ENCODE peak calls at places on chromosomes 1 and 21, in four cellular contexts. M is left lung, V is cardiac muscle cell, F is fibroblast of pulmonary artery. Q is an unnamed sample.

GRCh38 chr1:158003409-158003805 is 10.0 kb downstream of the KIRREL1 start:
- DNase-seq in V (peak), F (peak), M (no peak), Q (no peak)

GRCh38 chr1:36843906-36844610 is 190.3 kb downstream of the GRIK3 start:
- DNase-seq in V (no peak), F (no peak), M (no peak), Q (no peak)

GRCh38 chr1:77322061-77322900 is 40.5 kb downstream of the AK5 start:
- DNase-seq in M (no peak), V (peak), F (peak), Q (no peak)

GRCh38 chr1:85554630-85555327 is 25.8 kb upstream of the CCN1 start:
- DNase-seq in F (peak), M (no peak), V (peak), Q (no peak)

GRCh38 chr1:117613249-117613968 is 7.6 kb downstream of the TENT5C start:
- DNase-seq in V (peak), M (no peak), F (no peak), Q (no peak)

GRCh38 chr21:44521928-44522752 is 17.9 kb downstream of the KRTAP10-1 start:
- DNase-seq in V (no peak), M (peak), F (no peak), Q (no peak)

GRCh38 chr1:7535934-7536878 is 234.9 kb upstream of the VAMP3 start:
- DNase-seq in M (peak), F (no peak), V (no peak), Q (no peak)

GRCh38 chr1:201536542-201536941 is 2.4 kb upstream of the NAV1 start:
- DNase-seq in F (peak), V (peak), M (no peak), Q (no peak)

GRCh38 chr1:180912801-180913616 is at the start of gene KIAA1614:
- DNase-seq in F (peak), V (peak), M (peak), Q (no peak)

GRCh38 chr1:192805832-192806323 is 3.0 kb upstream of the RGS2 start:
- DNase-seq in M (no peak), F (peak), V (peak), Q (no peak)

GRCh38 chr1:246417152-246417812 is 89.8 kb downstream of the SMYD3 start:
- DNase-seq in M (no peak), F (peak), V (peak), Q (no peak)

GRCh38 chr1:20896824-20897223 is 109.7 kb upstream of the HP1BP3 start:
- DNase-seq in V (peak), M (no peak), F (peak), Q (no peak)

GRCh38 chr1:41371630-41372599 is 10.7 kb downstream of the FOXO6 start:
- DNase-seq in M (peak), V (no peak), F (no peak), Q (no peak)

GRCh38 chr1:15176898-15177665 is 23.5 kb downstream of the TMEM51 start:
- DNase-seq in F (no peak), M (no peak), V (no peak), Q (no peak)

GRCh38 chr21:14864211-14865021 is 200.4 kb downstream of the NRIP1 start:
- DNase-seq in F (peak), V (peak), M (peak), Q (peak)

GRCh38 chr1:69524010-69524409 is 43.7 kb upstream of the LRRC7 start:
- DNase-seq in V (peak), M (no peak), F (peak), Q (no peak)

GRCh38 chr1:204600968-204601367 is 84.6 kb downstream of the LRRN2 start:
- DNase-seq in V (no peak), F (no peak), M (no peak), Q (no peak)

GRCh38 chr1:78054559-78054958 is 8.8 kb downstream of the GIPC2 start:
- DNase-seq in F (peak), M (no peak), V (peak), Q (no peak)

GRCh38 chr1:66253330-66253921 is 280.5 kb upstream of the SGIP1 start:
- DNase-seq in M (no peak), V (peak), F (peak), Q (no peak)

GRCh38 chr1:169858467-169858866 is 35.2 kb downstream of the SCYL3 start:
- DNase-seq in V (no peak), M (no peak), F (peak), Q (no peak)

GRCh38 chr1:110554871-110555801 is 36.2 kb upstream of the KCNA10 start:
- DNase-seq in V (peak), M (peak), F (peak), Q (peak)

GRCh38 chr1:17618558-17619247 is 79.2 kb downstream of the ARHGEF10L start:
- DNase-seq in V (no peak), F (no peak), M (no peak), Q (no peak)

GRCh38 chr1:169325117-169325516 is 42.5 kb downstream of the NME7 start:
- DNase-seq in F (no peak), M (no peak), V (no peak), Q (no peak)

GRCh38 chr1:29808141-29808995 is 572.0 kb downstream of the PTPRU start:
- DNase-seq in V (no peak), F (no peak), M (no peak), Q (no peak)

GRCh38 chr1:23485002-23485332 is 988 bp upstream of the ASAP3 start:
- DNase-seq in F (no peak), V (no peak), M (no peak), Q (no peak)

GRCh38 chr1:217363319-217363718 is 267.6 kb downstream of the GPATCH2 start:
- DNase-seq in F (no peak), M (no peak), V (no peak), Q (no peak)

GRCh38 chr1:161244888-161245287 is 6.9 kb upstream of the NR1I3 start:
- DNase-seq in M (no peak), V (no peak), F (no peak), Q (no peak)

GRCh38 chr1:32249831-32250525 is 1.1 kb upstream of the LCK start:
- DNase-seq in V (no peak), M (no peak), F (peak), Q (peak)

GRCh38 chr1:179817789-179818188 is 59.8 kb downstream of the TOR1AIP2 start:
- DNase-seq in V (peak), F (peak), M (no peak), Q (no peak)

GRCh38 chr1:77044133-77044849 is 174.9 kb downstream of the PIGK start:
- DNase-seq in V (no peak), M (no peak), F (no peak), Q (no peak)

GRCh38 chr1:221706862-221707582 is 34.9 kb downstream of the DUSP10 start:
- DNase-seq in F (no peak), M (no peak), V (no peak), Q (no peak)
- H3K4me3 ChIP-seq in F (no peak), M (no peak), V (no peak), Q (no peak)

DNA sequence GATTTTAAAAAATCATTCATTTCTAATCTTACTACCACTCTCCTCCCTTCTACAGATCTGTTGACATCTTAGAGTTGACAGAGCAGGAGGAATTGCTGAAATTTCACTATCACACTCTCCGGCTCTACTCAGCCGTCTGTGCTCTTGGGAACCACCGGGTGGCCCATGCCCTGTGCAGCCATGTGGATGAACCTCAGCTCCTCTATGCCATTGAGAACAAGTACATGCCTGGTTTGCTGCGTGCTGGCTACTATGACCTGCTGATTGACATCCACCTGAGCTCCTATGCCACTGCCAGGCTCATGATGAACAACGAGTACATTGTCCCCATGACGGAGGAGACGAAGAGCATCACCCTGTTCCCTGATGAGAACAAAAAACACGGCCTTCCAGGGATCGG is 276.7 kb downstream of the ZP4 start:
- DNase-seq in V (no peak), M (no peak), F (no peak), Q (no peak)
- TF ChIP-seq CTCF in V (no peak), M (no peak), F (no peak), Q (no peak)

DNA sequence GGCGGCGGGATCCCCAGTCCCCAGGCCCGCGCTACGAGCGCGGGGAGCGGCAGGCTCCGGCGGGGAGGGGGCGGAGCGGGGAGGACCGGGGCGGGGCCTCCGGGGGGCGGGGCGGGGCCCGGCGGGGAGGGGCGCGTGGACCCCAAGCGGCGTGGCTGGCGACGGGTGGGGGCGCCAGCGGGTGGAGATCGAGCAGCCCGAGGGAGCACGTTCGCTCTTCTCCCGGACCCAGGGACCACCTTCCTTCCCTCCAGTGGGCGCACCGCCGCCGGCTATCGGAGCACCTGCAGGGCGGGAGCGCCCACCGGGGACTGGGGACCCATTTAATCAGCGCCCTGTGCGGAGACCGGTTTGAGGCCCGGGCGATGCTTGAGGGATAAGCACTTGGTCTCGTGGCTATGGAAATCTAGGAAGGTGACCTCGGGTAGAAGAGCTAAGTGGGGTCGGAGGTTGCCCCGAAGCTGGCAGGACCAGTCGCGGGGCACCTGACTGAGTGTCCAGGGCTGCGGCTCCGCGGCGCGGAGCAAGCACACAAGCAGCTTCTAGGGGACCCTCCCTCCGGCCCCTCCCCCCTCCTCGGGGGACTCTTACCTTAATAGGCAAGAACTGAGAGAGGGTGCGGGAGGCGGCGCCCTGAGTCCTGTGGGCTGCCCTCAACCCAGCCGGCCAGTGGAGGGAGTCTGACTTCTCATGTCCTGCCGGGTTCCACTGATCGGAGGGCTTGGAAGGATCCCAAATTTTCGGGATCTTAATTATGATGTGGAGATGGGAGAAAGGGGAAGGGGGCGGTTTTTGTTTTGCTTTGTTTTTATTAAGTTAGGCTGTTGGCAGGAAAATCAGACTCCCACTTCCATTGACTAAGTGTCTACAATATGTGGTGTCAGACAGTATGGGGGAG is at the start of gene TSPAN2:
- DNase-seq in F (no peak), M (peak), V (peak), Q (peak)
- H3K4me3 ChIP-seq in F (peak), M (peak), V (peak), Q (peak)

GRCh38 chr1:87983841-87984240 is 655.2 kb downstream of the LMO4 start:
- DNase-seq in M (no peak), V (peak), F (peak), Q (no peak)

GRCh38 chr1:87985071-87985470 is 656.4 kb downstream of the LMO4 start:
- DNase-seq in M (no peak), V (no peak), F (no peak), Q (no peak)

GRCh38 chr1:87981810-87982209 is 653.1 kb downstream of the LMO4 start:
- DNase-seq in V (no peak), M (no peak), F (no peak), Q (no peak)

GRCh38 chr1:87989346-87989745 is 660.7 kb downstream of the LMO4 start:
- DNase-seq in M (no peak), F (no peak), V (no peak), Q (no peak)

DNA sequence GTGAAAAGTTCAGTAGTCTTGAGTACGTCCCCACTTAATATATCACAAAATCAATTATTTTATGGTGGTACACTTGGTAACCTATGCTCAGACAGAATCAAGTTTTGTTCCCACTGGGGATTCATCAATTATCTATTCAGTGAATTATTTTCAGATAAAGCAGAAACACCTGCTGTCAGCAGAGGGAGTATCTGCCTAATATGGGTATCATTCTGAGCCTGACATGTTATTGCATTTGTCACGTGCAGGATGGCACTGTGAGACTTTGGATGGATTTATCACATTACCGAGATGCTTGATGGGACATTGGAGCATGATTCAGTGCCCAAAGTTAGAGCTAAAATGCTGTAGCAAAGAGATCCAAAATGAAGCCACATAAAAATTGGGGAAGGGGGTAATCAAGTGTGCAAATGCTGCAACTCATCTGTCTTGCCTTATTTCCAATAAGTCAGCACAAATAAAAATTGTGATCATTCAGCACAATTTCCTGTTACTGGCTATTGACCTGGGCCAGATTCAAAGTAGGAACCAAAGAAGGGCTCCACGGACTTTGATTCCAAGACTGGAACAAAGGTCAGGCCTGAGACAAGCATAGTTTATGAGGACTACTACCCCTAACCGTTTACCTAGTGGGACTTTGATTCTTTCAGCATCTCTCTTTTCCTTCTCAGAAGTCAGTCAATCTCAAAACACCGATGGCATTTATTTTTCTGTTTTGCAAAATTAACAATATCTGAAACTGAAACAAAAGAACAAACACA is 657.7 kb downstream of the LMO4 start:
- DNase-seq in M (no peak), V (no peak), F (no peak), Q (no peak)
- TF ChIP-seq CTCF in M (no peak), V (no peak), F (no peak), Q (no peak)

GRCh38 chr1:26044971-26045711 is 777 bp downstream of the SLC30A2 start:
- DNase-seq in M (no peak), V (no peak), F (no peak), Q (no peak)
- H3K4me3 ChIP-seq in M (no peak), V (no peak), F (no peak), Q (no peak)

GRCh38 chr1:208045410-208046252 is 134.7 kb upstream of the CD34 start:
- DNase-seq in V (no peak), F (no peak), M (no peak), Q (no peak)
- TF ChIP-seq CTCF in V (peak), F (no peak), M (no peak), Q (no peak)

GRCh38 chr1:106676021-106676420 is 380.5 kb upstream of the PRMT6 start:
- DNase-seq in V (peak), F (peak), M (no peak), Q (no peak)

GRCh38 chr1:106677721-106678120 is 378.8 kb upstream of the PRMT6 start:
- DNase-seq in M (no peak), V (no peak), F (no peak), Q (no peak)

GRCh38 chr1:106677181-106677580 is 379.3 kb upstream of the PRMT6 start:
- DNase-seq in V (no peak), F (no peak), M (no peak), Q (no peak)

GRCh38 chr1:106678661-106679060 is 377.8 kb upstream of the PRMT6 start:
- DNase-seq in V (no peak), M (no peak), F (no peak), Q (no peak)

GRCh38 chr1:106675558-106675957 is 380.9 kb upstream of the PRMT6 start:
- DNase-seq in M (no peak), F (no peak), V (no peak), Q (no peak)
- H3K4me3 ChIP-seq in M (no peak), F (no peak), V (no peak), Q (no peak)

GRCh38 chr1:229845410-229846138 is 219.5 kb downstream of the URB2 start:
- DNase-seq in F (no peak), M (no peak), V (no peak), Q (no peak)

GRCh38 chr1:229844675-229845074 is 218.6 kb downstream of the URB2 start:
- DNase-seq in M (no peak), F (no peak), V (no peak), Q (no peak)

GRCh38 chr1:229842302-229843255 is 216.5 kb downstream of the URB2 start:
- DNase-seq in F (no peak), M (no peak), V (no peak), Q (no peak)

GRCh38 chr1:229841230-229841629 is 215.2 kb downstream of the URB2 start:
- DNase-seq in M (no peak), F (no peak), V (peak), Q (no peak)

GRCh38 chr1:229843627-229844238 is 217.7 kb downstream of the URB2 start:
- DNase-seq in V (peak), M (no peak), F (peak), Q (no peak)
- TF ChIP-seq CTCF in V (peak), M (no peak), F (peak), Q (no peak)

Q was measured in CD8-positive, alpha-beta T cell.